ENCODE peak calls at places on chromosomes 7 and 10, in eight cellular contexts. One of them, this sample, is unnamed.

GRCh38 chr7:107396990-107397389 is 72.9 kb upstream of the GPR22 start:
- ATAC-seq in A549: no peak
- ATAC-seq in HepG2: no peak
- ATAC-seq in heart left ventricle: peak; percentile 29
- ATAC-seq in GM12878: no peak
- ATAC-seq in body of pancreas: peak; percentile 62
- ATAC-seq in K562: peak; percentile 58
- ATAC-seq in gastrocnemius medialis: peak; percentile 87
- ATAC-seq in this sample: no peak

GRCh38 chr10:110151467-110151866 is 55.9 kb upstream of the MXI1 start:
- ATAC-seq in A549: peak; percentile 32
- ATAC-seq in HepG2: peak; percentile 32
- ATAC-seq in heart left ventricle: no peak
- ATAC-seq in GM12878: no peak
- ATAC-seq in body of pancreas: peak; percentile 86
- ATAC-seq in K562: peak; percentile 16
- ATAC-seq in gastrocnemius medialis: no peak
- ATAC-seq in this sample: no peak

GRCh38 chr10:133100706-133101463 is 13.2 kb downstream of the ADGRA1 start:
- ATAC-seq in A549: peak; percentile 59
- ATAC-seq in HepG2: no peak
- ATAC-seq in heart left ventricle: no peak
- ATAC-seq in GM12878: no peak
- ATAC-seq in body of pancreas: peak; percentile 76
- ATAC-seq in K562: peak; percentile 92
- ATAC-seq in gastrocnemius medialis: no peak
- ATAC-seq in this sample: no peak

GRCh38 chr7:102096706-102097427 is 189.8 kb upstream of the SH2B2 start:
- ATAC-seq in A549: no peak
- ATAC-seq in HepG2: no peak
- ATAC-seq in heart left ventricle: no peak
- ATAC-seq in GM12878: no peak
- ATAC-seq in body of pancreas: no peak
- ATAC-seq in K562: no peak
- ATAC-seq in gastrocnemius medialis: no peak
- ATAC-seq in this sample: no peak

GRCh38 chr10:69636626-69637550 is 6.8 kb downstream of the FAM241B start:
- ATAC-seq in A549: peak; percentile 73
- ATAC-seq in HepG2: peak; percentile 47
- ATAC-seq in heart left ventricle: peak; percentile 11
- ATAC-seq in GM12878: peak; percentile 56
- ATAC-seq in body of pancreas: peak; percentile 48
- ATAC-seq in K562: no peak
- ATAC-seq in gastrocnemius medialis: no peak
- ATAC-seq in this sample: no peak

GRCh38 chr7:104960741-104961479 is 53.1 kb upstream of the KMT2E start:
- ATAC-seq in A549: no peak
- ATAC-seq in HepG2: no peak
- ATAC-seq in heart left ventricle: peak; percentile 83
- ATAC-seq in GM12878: peak; percentile 7
- ATAC-seq in body of pancreas: no peak
- ATAC-seq in K562: no peak
- ATAC-seq in gastrocnemius medialis: peak; percentile 49
- ATAC-seq in this sample: peak; percentile 61

GRCh38 chr10:103646304-103646703 is 152.8 kb downstream of the NEURL1 start:
- ATAC-seq in A549: no peak
- ATAC-seq in HepG2: peak; percentile 16
- ATAC-seq in heart left ventricle: no peak
- ATAC-seq in GM12878: peak; percentile 20
- ATAC-seq in body of pancreas: no peak
- ATAC-seq in K562: peak; percentile 65
- ATAC-seq in gastrocnemius medialis: no peak
- ATAC-seq in this sample: no peak

GRCh38 chr10:112579578-112579977 is 132.6 kb downstream of the VTI1A start:
- ATAC-seq in A549: no peak
- ATAC-seq in HepG2: no peak
- ATAC-seq in heart left ventricle: no peak
- ATAC-seq in GM12878: no peak
- ATAC-seq in body of pancreas: no peak
- ATAC-seq in K562: no peak
- ATAC-seq in gastrocnemius medialis: no peak
- ATAC-seq in this sample: no peak

GRCh38 chr10:45453639-45454250 is 79.7 kb downstream of the ALOX5 start:
- ATAC-seq in A549: no peak
- ATAC-seq in HepG2: peak; percentile 29
- ATAC-seq in heart left ventricle: peak; percentile 14
- ATAC-seq in GM12878: no peak
- ATAC-seq in body of pancreas: peak; percentile 31
- ATAC-seq in K562: peak; percentile 51
- ATAC-seq in gastrocnemius medialis: no peak
- ATAC-seq in this sample: no peak

GRCh38 chr10:119020627-119020946 is 8.9 kb upstream of the NANOS1 start:
- ATAC-seq in A549: peak; percentile 26
- ATAC-seq in HepG2: peak; percentile 30
- ATAC-seq in heart left ventricle: no peak
- ATAC-seq in GM12878: no peak
- ATAC-seq in body of pancreas: no peak
- ATAC-seq in K562: no peak
- ATAC-seq in gastrocnemius medialis: peak; percentile 86
- ATAC-seq in this sample: no peak

GRCh38 chr10:5691786-5692185 is 7.1 kb downstream of the TASOR2 start:
- ATAC-seq in A549: no peak
- ATAC-seq in HepG2: no peak
- ATAC-seq in heart left ventricle: no peak
- ATAC-seq in GM12878: no peak
- ATAC-seq in body of pancreas: no peak
- ATAC-seq in K562: no peak
- ATAC-seq in gastrocnemius medialis: no peak
- ATAC-seq in this sample: no peak

GRCh38 chr7:66296001-66296521 is 90.9 kb downstream of the TPST1 start:
- ATAC-seq in A549: no peak
- ATAC-seq in HepG2: no peak
- ATAC-seq in heart left ventricle: no peak
- ATAC-seq in GM12878: no peak
- ATAC-seq in body of pancreas: no peak
- ATAC-seq in K562: no peak
- ATAC-seq in gastrocnemius medialis: no peak
- ATAC-seq in this sample: no peak

GRCh38 chr7:88586219-88586618 is 173.3 kb upstream of the ZNF804B start:
- ATAC-seq in A549: no peak
- ATAC-seq in HepG2: no peak
- ATAC-seq in heart left ventricle: no peak
- ATAC-seq in GM12878: no peak
- ATAC-seq in body of pancreas: no peak
- ATAC-seq in K562: no peak
- ATAC-seq in gastrocnemius medialis: no peak
- ATAC-seq in this sample: no peak

GRCh38 chr10:34895977-34896376 is 80.9 kb upstream of the PARD3 start:
- ATAC-seq in A549: no peak
- ATAC-seq in HepG2: no peak
- ATAC-seq in heart left ventricle: no peak
- ATAC-seq in GM12878: no peak
- ATAC-seq in body of pancreas: no peak
- ATAC-seq in K562: no peak
- ATAC-seq in gastrocnemius medialis: no peak
- ATAC-seq in this sample: no peak

GRCh38 chr7:157615852-157616251 is 279.0 kb downstream of the DNAJB6 start:
- ATAC-seq in A549: no peak
- ATAC-seq in HepG2: no peak
- ATAC-seq in heart left ventricle: no peak
- ATAC-seq in GM12878: no peak
- ATAC-seq in body of pancreas: no peak
- ATAC-seq in K562: no peak
- ATAC-seq in gastrocnemius medialis: no peak
- ATAC-seq in this sample: no peak

GRCh38 chr10:26357203-26357602 is 80.9 kb upstream of the APBB1IP start:
- ATAC-seq in A549: no peak
- ATAC-seq in HepG2: no peak
- ATAC-seq in heart left ventricle: no peak
- ATAC-seq in GM12878: peak; percentile 95
- ATAC-seq in body of pancreas: no peak
- ATAC-seq in K562: no peak
- ATAC-seq in gastrocnemius medialis: no peak
- ATAC-seq in this sample: no peak

GRCh38 chr7:95690367-95690947 is 81.9 kb upstream of the DYNC1I1 start:
- ATAC-seq in A549: peak; percentile 79
- ATAC-seq in HepG2: peak; percentile 83
- ATAC-seq in heart left ventricle: peak; percentile 64
- ATAC-seq in GM12878: peak; percentile 84
- ATAC-seq in body of pancreas: peak; percentile 77
- ATAC-seq in K562: peak; percentile 86
- ATAC-seq in gastrocnemius medialis: peak; percentile 63
- ATAC-seq in this sample: peak; percentile 42

GRCh38 chr7:28408105-28408973 is 4.0 kb upstream of the CREB5 start:
- ATAC-seq in A549: peak; percentile 5
- ATAC-seq in HepG2: no peak
- ATAC-seq in heart left ventricle: peak; percentile 51
- ATAC-seq in GM12878: no peak
- ATAC-seq in body of pancreas: peak; percentile 31
- ATAC-seq in K562: no peak
- ATAC-seq in gastrocnemius medialis: peak; percentile 71
- ATAC-seq in this sample: peak; percentile 52

GRCh38 chr7:28409716-28410627 is 2.3 kb upstream of the CREB5 start:
- ATAC-seq in A549: peak; percentile 57
- ATAC-seq in HepG2: peak; percentile 59
- ATAC-seq in heart left ventricle: peak; percentile 27
- ATAC-seq in GM12878: peak; percentile 25
- ATAC-seq in body of pancreas: peak; percentile 31
- ATAC-seq in K562: no peak
- ATAC-seq in gastrocnemius medialis: peak; percentile 16
- ATAC-seq in this sample: peak; percentile 7

GRCh38 chr7:28411876-28412662 is at the start of gene CREB5:
- ATAC-seq in A549: peak; percentile 54
- ATAC-seq in HepG2: no peak
- ATAC-seq in heart left ventricle: no peak
- ATAC-seq in GM12878: peak; percentile 44
- ATAC-seq in body of pancreas: no peak
- ATAC-seq in K562: peak; percentile 26
- ATAC-seq in gastrocnemius medialis: no peak
- ATAC-seq in this sample: no peak

GRCh38 chr7:28408974-28409715 is 3.2 kb upstream of the CREB5 start:
- ATAC-seq in A549: peak; percentile 64
- ATAC-seq in HepG2: peak; percentile 80
- ATAC-seq in heart left ventricle: peak; percentile 90
- ATAC-seq in GM12878: peak; percentile 60
- ATAC-seq in body of pancreas: peak; percentile 85
- ATAC-seq in K562: peak; percentile 95
- ATAC-seq in gastrocnemius medialis: peak; percentile 72
- ATAC-seq in this sample: peak; percentile 86

GRCh38 chr7:28410628-28411578 is 1.4 kb upstream of the CREB5 start:
- ATAC-seq in A549: peak; percentile 13
- ATAC-seq in HepG2: no peak
- ATAC-seq in heart left ventricle: peak; percentile 30
- ATAC-seq in GM12878: peak; percentile 53
- ATAC-seq in body of pancreas: no peak
- ATAC-seq in K562: peak; percentile 38
- ATAC-seq in gastrocnemius medialis: no peak
- ATAC-seq in this sample: no peak
- TF ChIP-seq POLR2A in A549: no peak
- TF ChIP-seq POLR2A in HepG2: no peak
- TF ChIP-seq POLR2A in heart left ventricle: no peak
- TF ChIP-seq POLR2A in GM12878: peak; percentile 51
- TF ChIP-seq POLR2A in body of pancreas: no peak
- TF ChIP-seq POLR2A in K562: no peak
- TF ChIP-seq POLR2A in gastrocnemius medialis: no peak
- TF ChIP-seq POLR2A in this sample: no peak

DNA sequence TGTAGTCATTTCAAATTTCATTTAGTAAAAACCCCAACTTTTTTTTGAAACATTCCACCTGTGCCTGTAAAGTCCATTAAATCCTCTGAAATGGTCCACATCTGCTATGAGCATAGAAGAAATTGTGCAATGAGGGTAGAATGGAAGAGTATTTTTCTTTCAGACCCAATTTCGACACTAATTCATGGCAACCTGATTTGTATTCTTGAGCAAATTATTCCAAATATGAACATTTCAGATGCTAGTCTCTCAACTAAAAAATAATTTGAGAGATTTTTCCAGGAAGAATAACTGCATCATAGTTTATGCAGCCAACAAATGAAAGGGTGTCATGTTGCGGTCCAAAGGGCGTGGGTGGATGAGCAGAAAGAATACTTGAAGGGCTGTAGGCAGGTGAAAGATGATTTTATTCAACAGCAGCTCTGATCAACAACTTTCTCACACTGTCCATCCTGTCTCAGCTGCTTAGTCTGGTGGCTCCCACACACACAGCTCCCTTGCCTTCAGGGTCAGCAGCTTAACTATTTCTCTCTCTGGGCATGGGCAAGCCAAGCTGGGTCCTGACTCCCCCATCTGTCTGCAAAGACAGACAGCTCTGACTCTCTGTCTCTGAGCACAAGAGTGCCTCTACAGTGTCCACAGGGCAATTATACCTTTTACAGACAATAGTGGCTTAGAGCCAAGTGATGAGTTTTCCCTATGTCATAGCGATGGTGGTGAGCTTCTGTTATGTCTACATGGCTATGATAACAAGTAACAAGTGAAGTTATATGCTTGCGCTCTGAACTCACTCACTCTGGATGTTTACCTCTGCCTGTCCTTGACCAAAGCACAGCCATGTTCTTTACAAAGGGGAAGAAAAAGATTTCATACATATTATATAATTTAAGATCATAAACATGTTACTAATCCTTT is 11.5 kb downstream of the STEAP2 start:
- ATAC-seq in A549: peak; percentile 85
- ATAC-seq in HepG2: peak; percentile 57
- ATAC-seq in heart left ventricle: peak; percentile 22
- ATAC-seq in GM12878: peak; percentile 75
- ATAC-seq in body of pancreas: peak; percentile 40
- ATAC-seq in K562: no peak
- ATAC-seq in gastrocnemius medialis: peak; percentile 68
- ATAC-seq in this sample: peak; percentile 88
- TF ChIP-seq POLR2A in A549: no peak
- TF ChIP-seq POLR2A in HepG2: no peak
- TF ChIP-seq POLR2A in heart left ventricle: no peak
- TF ChIP-seq POLR2A in GM12878: no peak
- TF ChIP-seq POLR2A in body of pancreas: no peak
- TF ChIP-seq POLR2A in K562: no peak
- TF ChIP-seq POLR2A in gastrocnemius medialis: no peak
- TF ChIP-seq POLR2A in this sample: no peak

GRCh38 chr7:75738975-75739795 is 444 bp upstream of the HIP1 start:
- ATAC-seq in A549: peak; percentile 93
- ATAC-seq in HepG2: peak; percentile 96
- ATAC-seq in heart left ventricle: peak; percentile 99
- ATAC-seq in GM12878: peak; percentile 95
- ATAC-seq in body of pancreas: peak; percentile 96
- ATAC-seq in K562: peak; percentile 95
- ATAC-seq in gastrocnemius medialis: peak; percentile 88
- ATAC-seq in this sample: peak; percentile 98
- TF ChIP-seq POLR2A in A549: peak; percentile 62
- TF ChIP-seq POLR2A in HepG2: no peak
- TF ChIP-seq POLR2A in heart left ventricle: no peak
- TF ChIP-seq POLR2A in GM12878: peak; percentile 54
- TF ChIP-seq POLR2A in body of pancreas: peak; percentile 41
- TF ChIP-seq POLR2A in K562: peak; percentile 62
- TF ChIP-seq POLR2A in gastrocnemius medialis: peak; percentile 27
- TF ChIP-seq POLR2A in this sample: peak; percentile 38

DNA sequence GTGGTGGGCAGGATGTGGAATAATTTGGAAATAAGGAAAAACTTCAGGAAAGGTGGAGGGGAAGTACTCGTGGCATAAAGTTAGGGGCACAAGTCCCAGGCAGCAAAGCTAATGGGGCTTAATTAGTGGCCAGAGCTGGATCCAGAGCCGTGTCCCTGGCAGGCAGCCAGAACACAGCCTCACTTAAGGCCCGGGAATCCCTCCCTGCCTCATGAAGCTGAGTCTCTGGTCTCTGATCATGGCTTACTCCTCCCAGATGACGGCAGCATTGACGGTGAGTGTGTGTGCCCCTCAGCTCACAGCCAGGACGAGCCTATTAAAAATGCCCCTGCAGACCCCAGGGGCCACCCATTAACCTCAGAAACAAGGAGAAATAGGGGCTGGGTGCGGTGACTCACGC is 48.2 kb upstream of the NPTX2 start:
- ATAC-seq in A549: no peak
- ATAC-seq in HepG2: no peak
- ATAC-seq in heart left ventricle: no peak
- ATAC-seq in GM12878: no peak
- ATAC-seq in body of pancreas: no peak
- ATAC-seq in K562: no peak
- ATAC-seq in gastrocnemius medialis: no peak
- ATAC-seq in this sample: no peak
- TF ChIP-seq POLR2A in A549: no peak
- TF ChIP-seq POLR2A in HepG2: no peak
- TF ChIP-seq POLR2A in heart left ventricle: no peak
- TF ChIP-seq POLR2A in GM12878: no peak
- TF ChIP-seq POLR2A in body of pancreas: no peak
- TF ChIP-seq POLR2A in K562: no peak
- TF ChIP-seq POLR2A in gastrocnemius medialis: no peak
- TF ChIP-seq POLR2A in this sample: no peak